ENCODE peak calls at places on chromosomes 4 and X, in four cellular contexts. One of them, this sample, is unnamed.

GRCh38 chr4:186858355-186858754 is 134.7 kb upstream of the FAT1 start:
- DNase-seq in right atrium auricular region: no peak
- DNase-seq in heart right ventricle: no peak
- DNase-seq in A673: no peak
- DNase-seq in this sample: no peak

GRCh38 chrX:17547658-17548057 is 172.7 kb downstream of the NHS start:
- DNase-seq in right atrium auricular region: no peak
- DNase-seq in heart right ventricle: peak; percentile 8
- DNase-seq in A673: no peak
- DNase-seq in this sample: peak; percentile 37

GRCh38 chrX:68332156-68332823 is 101.0 kb downstream of the OPHN1 start:
- DNase-seq in right atrium auricular region: no peak
- DNase-seq in heart right ventricle: no peak
- DNase-seq in A673: peak; percentile 67
- DNase-seq in this sample: no peak

GRCh38 chr4:48082956-48083355 is 51.1 kb downstream of the TXK start:
- DNase-seq in right atrium auricular region: no peak
- DNase-seq in heart right ventricle: no peak
- DNase-seq in A673: no peak
- DNase-seq in this sample: no peak

GRCh38 chr4:121824950-121825349 is 1.3 kb upstream of the CCNA2 start:
- DNase-seq in right atrium auricular region: no peak
- DNase-seq in heart right ventricle: no peak
- DNase-seq in A673: no peak
- DNase-seq in this sample: no peak

GRCh38 chr4:186651624-186652023 is 72.0 kb downstream of the FAT1 start:
- DNase-seq in right atrium auricular region: peak; percentile 77
- DNase-seq in heart right ventricle: peak; percentile 86
- DNase-seq in A673: peak; percentile 87
- DNase-seq in this sample: peak; percentile 77

GRCh38 chr4:158146736-158147135 is 26.1 kb downstream of the GASK1B start:
- DNase-seq in right atrium auricular region: no peak
- DNase-seq in heart right ventricle: no peak
- DNase-seq in A673: no peak
- DNase-seq in this sample: no peak

GRCh38 chr4:165381821-165382373 is 3.1 kb downstream of the CPE start:
- DNase-seq in right atrium auricular region: no peak
- DNase-seq in heart right ventricle: no peak
- DNase-seq in A673: no peak
- DNase-seq in this sample: no peak

GRCh38 chr4:76955187-76955586 is 5.6 kb downstream of the SEPTIN11 start:
- DNase-seq in right atrium auricular region: no peak
- DNase-seq in heart right ventricle: no peak
- DNase-seq in A673: no peak
- DNase-seq in this sample: no peak

GRCh38 chrX:39519213-39519544 is 578.6 kb downstream of the BCOR start:
- DNase-seq in right atrium auricular region: no peak
- DNase-seq in heart right ventricle: peak; percentile 44
- DNase-seq in A673: peak; percentile 46
- DNase-seq in this sample: no peak

GRCh38 chrX:20118065-20118824 is 1.5 kb upstream of the MAP7D2 start:
- DNase-seq in right atrium auricular region: no peak
- DNase-seq in heart right ventricle: no peak
- DNase-seq in A673: no peak
- DNase-seq in this sample: no peak

GRCh38 chr4:165191253-165191652 is 16.1 kb upstream of the KLHL2 start:
- DNase-seq in right atrium auricular region: no peak
- DNase-seq in heart right ventricle: no peak
- DNase-seq in A673: no peak
- DNase-seq in this sample: no peak

GRCh38 chrX:106718709-106719108 is 7.8 kb upstream of the RNF128 start:
- DNase-seq in right atrium auricular region: no peak
- DNase-seq in heart right ventricle: no peak
- DNase-seq in A673: no peak
- DNase-seq in this sample: no peak

GRCh38 chr4:3257691-3258482 is 8.9 kb downstream of the MSANTD1 start:
- DNase-seq in right atrium auricular region: no peak
- DNase-seq in heart right ventricle: peak; percentile 1
- DNase-seq in A673: no peak
- DNase-seq in this sample: no peak

GRCh38 chr4:124932447-124932846 is 219.9 kb upstream of the ANKRD50 start:
- DNase-seq in right atrium auricular region: no peak
- DNase-seq in heart right ventricle: no peak
- DNase-seq in A673: no peak
- DNase-seq in this sample: no peak

GRCh38 chr4:37631551-37631950 is 54.6 kb downstream of the RELL1 start:
- DNase-seq in right atrium auricular region: no peak
- DNase-seq in heart right ventricle: peak; percentile 40
- DNase-seq in A673: no peak
- DNase-seq in this sample: peak; percentile 85

GRCh38 chr4:17072483-17072882 is 174.0 kb upstream of the LDB2 start:
- DNase-seq in right atrium auricular region: no peak
- DNase-seq in heart right ventricle: peak; percentile 11
- DNase-seq in A673: peak; percentile 29
- DNase-seq in this sample: no peak

GRCh38 chrX:120486786-120487185 is 17.7 kb upstream of the LAMP2 start:
- DNase-seq in right atrium auricular region: no peak
- DNase-seq in heart right ventricle: no peak
- DNase-seq in A673: no peak
- DNase-seq in this sample: no peak

GRCh38 chrX:55028040-55028439 is 2.7 kb downstream of the ALAS2 start:
- DNase-seq in right atrium auricular region: no peak
- DNase-seq in heart right ventricle: no peak
- DNase-seq in A673: no peak
- DNase-seq in this sample: no peak

GRCh38 chr4:184814686-184815045 is 11.1 kb downstream of the ACSL1 start:
- DNase-seq in right atrium auricular region: no peak
- DNase-seq in heart right ventricle: no peak
- DNase-seq in A673: no peak
- DNase-seq in this sample: no peak

GRCh38 chrX:8052909-8053308 is 118.2 kb downstream of the VCX2 start:
- DNase-seq in right atrium auricular region: no peak
- DNase-seq in heart right ventricle: no peak
- DNase-seq in A673: no peak
- DNase-seq in this sample: no peak

GRCh38 chr4:167721574-167721973 is 370.8 kb upstream of the ANXA10 start:
- DNase-seq in right atrium auricular region: no peak
- DNase-seq in heart right ventricle: no peak
- DNase-seq in A673: no peak
- DNase-seq in this sample: no peak

GRCh38 chrX:17377047-17377692 is 2.2 kb downstream of the NHS start:
- DNase-seq in right atrium auricular region: no peak
- DNase-seq in heart right ventricle: no peak
- DNase-seq in A673: no peak
- DNase-seq in this sample: peak; percentile 49

GRCh38 chr4:71210831-71211230 is 128.0 kb upstream of the SLC4A4 start:
- DNase-seq in right atrium auricular region: no peak
- DNase-seq in heart right ventricle: no peak
- DNase-seq in A673: no peak
- DNase-seq in this sample: no peak

GRCh38 chrX:123878177-123878576 is 18.3 kb downstream of the XIAP start:
- DNase-seq in right atrium auricular region: no peak
- DNase-seq in heart right ventricle: no peak
- DNase-seq in A673: no peak
- DNase-seq in this sample: no peak

GRCh38 chrX:150874448-150874847 is 24.0 kb downstream of the CD99L2 start:
- DNase-seq in right atrium auricular region: no peak
- DNase-seq in heart right ventricle: no peak
- DNase-seq in A673: no peak
- DNase-seq in this sample: no peak

GRCh38 chrX:45557390-45557789 is 356.7 kb upstream of the DIPK2B start:
- DNase-seq in right atrium auricular region: no peak
- DNase-seq in heart right ventricle: no peak
- DNase-seq in A673: no peak
- DNase-seq in this sample: no peak

GRCh38 chr4:113633467-113633866 is 128.1 kb downstream of the CAMK2D start:
- DNase-seq in right atrium auricular region: no peak
- DNase-seq in heart right ventricle: no peak
- DNase-seq in A673: no peak
- DNase-seq in this sample: no peak

GRCh38 chrX:104098151-104098808 is 14.0 kb upstream of the ZCCHC18 start:
- DNase-seq in right atrium auricular region: no peak
- DNase-seq in heart right ventricle: peak; percentile 56
- DNase-seq in A673: peak; percentile 68
- DNase-seq in this sample: no peak

GRCh38 chr4:30535255-30535654 is 184.9 kb upstream of the PCDH7 start:
- DNase-seq in right atrium auricular region: no peak
- DNase-seq in heart right ventricle: no peak
- DNase-seq in A673: no peak
- DNase-seq in this sample: no peak

GRCh38 chrX:70605352-70605751 is 160.7 kb downstream of the DLG3 start:
- DNase-seq in right atrium auricular region: no peak
- DNase-seq in heart right ventricle: no peak
- DNase-seq in A673: no peak
- DNase-seq in this sample: no peak

GRCh38 chrX:135114392-135114791 is 5.9 kb downstream of the ETDB start:
- DNase-seq in right atrium auricular region: no peak
- DNase-seq in heart right ventricle: no peak
- DNase-seq in A673: no peak
- DNase-seq in this sample: no peak

GRCh38 chr4:189128341-189128740 is 812.3 kb upstream of the FRG1 start:
- DNase-seq in right atrium auricular region: no peak
- DNase-seq in heart right ventricle: no peak
- DNase-seq in A673: no peak
- DNase-seq in this sample: no peak

GRCh38 chrX:106481341-106481740 is 130.4 kb upstream of the RADX start:
- DNase-seq in right atrium auricular region: no peak
- DNase-seq in heart right ventricle: peak; percentile 17
- DNase-seq in A673: peak; percentile 57
- DNase-seq in this sample: no peak

DNA sequence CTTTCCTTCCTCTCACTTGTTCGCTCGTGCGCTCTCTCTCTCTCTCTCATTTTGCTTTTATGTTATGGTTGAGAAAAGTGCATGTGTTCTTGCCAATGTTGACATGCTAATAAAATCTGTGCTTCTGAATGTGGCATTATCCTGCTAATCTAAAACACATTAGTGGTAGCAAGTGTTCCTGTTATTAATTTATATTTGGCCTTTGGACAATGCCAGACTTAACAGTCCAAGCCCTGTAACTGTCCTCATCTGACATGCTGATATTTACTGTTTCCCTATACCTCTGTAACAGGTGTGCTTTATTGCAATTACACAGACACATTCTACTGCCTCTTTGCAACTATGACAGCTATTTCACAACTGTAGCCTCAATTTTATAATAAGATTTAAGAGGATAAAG is 2.7 kb downstream of the PPARGC1A start:
- DNase-seq in right atrium auricular region: no peak
- DNase-seq in heart right ventricle: no peak
- DNase-seq in A673: no peak
- DNase-seq in this sample: no peak
- H3K4me1 ChIP-seq in right atrium auricular region: no peaks in the 10 kb centered on the region
- H3K4me1 ChIP-seq in heart right ventricle: no peaks in the 10 kb centered on the region
- H3K4me1 ChIP-seq in A673: no peaks in the 10 kb centered on the region
- H3K4me1 ChIP-seq in this sample: no peaks in the 10 kb centered on the region

DNA sequence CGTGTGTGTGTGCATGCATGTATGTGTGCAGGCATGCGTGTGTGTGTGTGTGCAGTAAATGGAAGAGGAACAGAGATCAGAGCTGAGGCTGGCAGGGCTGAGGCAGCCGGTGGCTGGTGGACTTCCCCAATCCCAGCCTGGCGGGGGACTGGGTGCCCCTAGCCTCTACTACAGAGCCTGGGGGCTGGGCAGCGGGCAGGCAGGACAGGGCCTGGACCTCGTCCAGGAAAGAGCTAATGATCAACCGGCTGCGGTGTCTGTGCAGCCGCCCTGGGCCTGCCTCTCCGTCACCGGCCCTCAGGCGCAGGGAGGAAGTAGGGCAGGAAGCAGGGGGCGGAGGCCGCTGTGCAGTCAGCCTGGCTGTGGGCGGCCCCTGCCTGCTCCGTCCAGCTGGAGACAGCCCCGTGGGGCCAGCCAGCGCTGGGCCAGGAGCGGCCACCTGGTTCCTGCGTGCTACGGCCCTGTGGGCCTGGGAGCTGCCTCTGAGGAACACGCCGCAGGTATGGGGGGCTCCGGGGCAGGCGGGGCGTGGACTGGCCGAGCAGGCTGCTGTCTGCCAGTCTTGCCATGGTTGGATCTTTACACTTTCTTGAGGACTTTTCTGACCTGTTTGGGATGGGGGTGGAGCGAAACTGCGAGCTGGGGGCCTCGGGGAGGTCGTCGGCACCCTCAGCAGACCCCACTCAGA is at the start of gene SH3TC1:
- DNase-seq in right atrium auricular region: peak; percentile 91
- DNase-seq in heart right ventricle: peak; percentile 88
- DNase-seq in A673: peak; percentile 60
- DNase-seq in this sample: peak; percentile 96
- H3K4me3 ChIP-seq in right atrium auricular region: peak within 1 kb of the TSS; percentile 45
- H3K4me3 ChIP-seq in heart right ventricle: peak within 1 kb of the TSS; percentile 63
- H3K4me3 ChIP-seq in A673: no peak within 1 kb of the TSS
- H3K4me3 ChIP-seq in this sample: peak within 1 kb of the TSS; percentile 32

GRCh38 chr4:141047228-141047884 is 85.9 kb downstream of the RNF150 start:
- DNase-seq in right atrium auricular region: no peak
- DNase-seq in heart right ventricle: peak; percentile 14
- DNase-seq in A673: no peak
- DNase-seq in this sample: no peak
- H3K27ac ChIP-seq in right atrium auricular region: peak overlapping the region; percentile 81
- H3K27ac ChIP-seq in heart right ventricle: no peak overlapping the region
- H3K27ac ChIP-seq in A673: no peak overlapping the region
- H3K27ac ChIP-seq in this sample: peak overlapping the region; percentile 72

GRCh38 chr4:1883583-1883982 is 12.4 kb downstream of the NSD2 start:
- DNase-seq in right atrium auricular region: no peak
- DNase-seq in heart right ventricle: no peak
- DNase-seq in A673: no peak
- DNase-seq in this sample: no peak
- H3K4me1 ChIP-seq in right atrium auricular region: no peaks in the 10 kb centered on the region
- H3K4me1 ChIP-seq in heart right ventricle: peaks cover 15% of the 10 kb centered on the region
- H3K4me1 ChIP-seq in A673: no peaks in the 10 kb centered on the region
- H3K4me1 ChIP-seq in this sample: peaks cover 6% of the 10 kb centered on the region

DNA sequence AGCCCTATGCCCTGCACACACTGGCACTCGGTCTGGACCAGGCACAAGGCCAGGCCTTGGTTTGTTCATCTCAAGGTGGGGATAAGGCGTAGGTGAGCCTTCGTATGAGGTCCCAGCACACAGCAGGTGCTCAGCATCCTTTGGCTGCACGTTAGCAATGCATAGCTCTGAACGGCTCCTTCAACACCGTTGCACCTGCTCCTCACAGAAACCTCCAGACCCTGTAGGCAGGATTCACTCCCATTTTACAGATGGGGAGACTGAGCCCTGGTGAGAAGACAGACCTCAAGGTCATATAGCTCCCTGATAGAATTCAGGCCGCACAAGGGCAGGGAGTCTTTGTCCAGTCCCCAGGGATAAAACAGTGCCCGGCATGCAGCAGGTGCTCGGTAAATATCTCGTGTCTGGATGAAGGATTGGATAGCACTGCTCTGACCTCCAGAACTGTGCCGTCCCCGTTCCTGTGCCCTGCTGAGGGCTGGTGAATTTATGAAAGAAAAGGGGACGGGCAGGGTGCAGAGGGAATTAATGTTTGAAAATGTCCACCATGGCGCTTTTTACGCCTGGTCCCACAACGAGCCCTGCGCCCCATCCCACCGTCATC is 2.4 kb downstream of the PPP2R2C start:
- DNase-seq in right atrium auricular region: peak; percentile 28
- DNase-seq in heart right ventricle: no peak
- DNase-seq in A673: no peak
- DNase-seq in this sample: no peak
- H3K4me3 ChIP-seq in right atrium auricular region: peak overlapping the region; percentile 35
- H3K4me3 ChIP-seq in heart right ventricle: peak overlapping the region; percentile 52
- H3K4me3 ChIP-seq in A673: peak overlapping the region; percentile 33
- H3K4me3 ChIP-seq in this sample: peak overlapping the region; percentile 47

GRCh38 chr4:138982754-138983153 is 32.8 kb upstream of the NOCT start:
- DNase-seq in right atrium auricular region: peak; percentile 40
- DNase-seq in heart right ventricle: no peak
- DNase-seq in A673: no peak
- DNase-seq in this sample: no peak
- H3K27ac ChIP-seq in right atrium auricular region: peak overlapping the region; percentile 72
- H3K27ac ChIP-seq in heart right ventricle: no peak overlapping the region
- H3K27ac ChIP-seq in A673: no peak overlapping the region
- H3K27ac ChIP-seq in this sample: peak overlapping the region; percentile 3

This sample was measured in right cardiac atrium.